ENCODE peak calls at places on chromosome 21, in five cellular contexts. A, H, W, V and P are unnamed samples.
A peak's percentile ranks its signal among the peaks of the same experiment; 100 is the strongest.

GRCh38 chr21:28790335-28790734 is 202.3 kb downstream of the LTN1 start:
- DNase-seq in A (no peak), H (no peak), W (no peak), V (no peak), P (no peak)

GRCh38 chr21:46649356-46649755 is 13.9 kb downstream of the PRMT2 start:
- DNase-seq in A (no peak), H (no peak), W (no peak), V (no peak), P (no peak)

GRCh38 chr21:46171585-46171984 is 12.7 kb downstream of the SPATC1L start:
- DNase-seq in A (no peak), H (no peak), W (no peak), V (no peak), P (no peak)

GRCh38 chr21:33899199-33899598 is 16.4 kb downstream of the ATP5PO start:
- DNase-seq in A (no peak), H (peak; percentile 35), W (no peak), V (no peak), P (no peak)

GRCh38 chr21:45989355-45990048 is 7.9 kb downstream of the COL6A1 start:
- DNase-seq in A (no peak), H (no peak), W (peak; percentile 45), V (no peak), P (peak; percentile 1)

GRCh38 chr21:35381743-35382310 is 332.7 kb upstream of the RUNX1 start:
- DNase-seq in A (no peak), H (no peak), W (no peak), V (no peak), P (no peak)

GRCh38 chr21:34574984-34575529 is 39.9 kb downstream of the RCAN1 start:
- DNase-seq in A (no peak), H (no peak), W (no peak), V (no peak), P (no peak)

GRCh38 chr21:42093991-42094417 is 22.9 kb downstream of the UMODL1 start:
- DNase-seq in A (no peak), H (peak; percentile 96), W (no peak), V (no peak), P (peak; percentile 65)

GRCh38 chr21:28705616-28706015 is 287.1 kb downstream of the LTN1 start:
- DNase-seq in A (no peak), H (peak; percentile 43), W (no peak), V (no peak), P (no peak)

GRCh38 chr21:31235671-31236450 is 108.2 kb downstream of the TIAM1 start:
- DNase-seq in A (no peak), H (peak; percentile 47), W (no peak), V (no peak), P (no peak)

GRCh38 chr21:36310016-36310415 is 10.0 kb upstream of the MORC3 start:
- DNase-seq in A (no peak), H (no peak), W (no peak), V (no peak), P (no peak)

GRCh38 chr21:33543505-33544129 is 779 bp downstream of the SON start:
- DNase-seq in A (no peak), H (no peak), W (peak; percentile 87), V (no peak), P (peak; percentile 67)

GRCh38 chr21:34908424-34909055 is 140.6 kb downstream of the RUNX1 start:
- DNase-seq in A (peak; percentile 70), H (no peak), W (peak; percentile 51), V (no peak), P (no peak)

GRCh38 chr21:35138665-35139381 is 89.7 kb upstream of the RUNX1 start:
- DNase-seq in A (no peak), H (peak; percentile 96), W (no peak), V (no peak), P (no peak)

GRCh38 chr21:15797577-15798363 is 68.0 kb downstream of the USP25 start:
- DNase-seq in A (no peak), H (no peak), W (no peak), V (no peak), P (no peak)

GRCh38 chr21:35163381-35163780 is 114.3 kb upstream of the RUNX1 start:
- DNase-seq in A (no peak), H (peak; percentile 28), W (no peak), V (no peak), P (no peak)

GRCh38 chr21:35641271-35642016 is 418.9 kb downstream of the SETD4 start:
- DNase-seq in A (no peak), H (peak; percentile 28), W (no peak), V (no peak), P (no peak)

GRCh38 chr21:40853956-40854688 is 7.2 kb upstream of the DSCAM start:
- DNase-seq in A (no peak), H (no peak), W (no peak), V (no peak), P (no peak)

GRCh38 chr21:15051652-15052554 is 12.9 kb downstream of the NRIP1 start:
- DNase-seq in A (no peak), H (no peak), W (no peak), V (no peak), P (no peak)

GRCh38 chr21:42518216-42518615 is 4.6 kb downstream of the SLC37A1 start:
- DNase-seq in A (peak; percentile 38), H (peak; percentile 91), W (no peak), V (no peak), P (peak; percentile 53)

GRCh38 chr21:31875424-31876097 is 2.7 kb downstream of the HUNK start:
- DNase-seq in A (no peak), H (no peak), W (no peak), V (peak; percentile 54), P (no peak)

GRCh38 chr21:35528109-35529042 is 479.3 kb upstream of the RUNX1 start:
- DNase-seq in A (no peak), H (no peak), W (peak; percentile 50), V (no peak), P (peak; percentile 42)

GRCh38 chr21:20030390-20030789 is 967.8 kb upstream of the NCAM2 start:
- DNase-seq in A (no peak), H (no peak), W (peak; percentile 57), V (no peak), P (no peak)

GRCh38 chr21:38804617-38805281 is 980 bp upstream of the ETS2 start:
- DNase-seq in A (peak; percentile 84), H (peak; percentile 61), W (peak; percentile 88), V (no peak), P (peak; percentile 83)

GRCh38 chr21:46124926-46125845 is 27.3 kb downstream of the COL6A2 start:
- DNase-seq in A (peak; percentile 32), H (no peak), W (peak; percentile 45), V (no peak), P (peak; percentile 1)

GRCh38 chr21:41419921-41420862 is 5.8 kb upstream of the MX1 start:
- DNase-seq in A (peak; percentile 89), H (peak; percentile 90), W (peak; percentile 82), V (peak; percentile 30), P (peak; percentile 83)

GRCh38 chr21:35259452-35259851 is 210.3 kb upstream of the RUNX1 start:
- DNase-seq in A (peak; percentile 54), H (no peak), W (no peak), V (no peak), P (no peak)

GRCh38 chr21:41016472-41016871 is 151.5 kb upstream of the BACE2 start:
- DNase-seq in A (no peak), H (no peak), W (no peak), V (no peak), P (no peak)

DNA sequence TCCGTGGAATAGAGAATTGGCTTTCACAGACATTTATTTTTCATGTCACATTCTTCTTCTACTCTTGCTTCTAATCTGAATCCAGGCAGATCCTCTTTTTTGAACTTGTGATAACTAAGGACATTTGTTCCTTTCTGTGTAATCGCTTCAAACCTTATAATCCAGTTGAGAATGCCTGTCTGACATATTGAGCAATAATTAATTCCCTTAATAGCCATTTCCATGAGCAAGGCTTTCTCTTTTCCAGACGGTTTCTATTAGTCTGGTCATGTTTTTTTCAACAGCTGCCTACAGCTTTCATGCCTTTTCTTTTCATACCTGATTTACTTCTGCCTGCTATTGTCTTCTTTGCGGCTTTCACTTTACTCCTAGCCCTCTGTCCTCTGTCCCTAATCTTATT is 163.4 kb downstream of the CYYR1 start:
- DNase-seq in A (no peak), H (no peak), W (no peak), V (no peak), P (no peak)
- H3K4me3 ChIP-seq in A (no peak overlapping the region), H (no peak overlapping the region), W (no peak overlapping the region), V (no peak overlapping the region), P (no peak overlapping the region)

DNA sequence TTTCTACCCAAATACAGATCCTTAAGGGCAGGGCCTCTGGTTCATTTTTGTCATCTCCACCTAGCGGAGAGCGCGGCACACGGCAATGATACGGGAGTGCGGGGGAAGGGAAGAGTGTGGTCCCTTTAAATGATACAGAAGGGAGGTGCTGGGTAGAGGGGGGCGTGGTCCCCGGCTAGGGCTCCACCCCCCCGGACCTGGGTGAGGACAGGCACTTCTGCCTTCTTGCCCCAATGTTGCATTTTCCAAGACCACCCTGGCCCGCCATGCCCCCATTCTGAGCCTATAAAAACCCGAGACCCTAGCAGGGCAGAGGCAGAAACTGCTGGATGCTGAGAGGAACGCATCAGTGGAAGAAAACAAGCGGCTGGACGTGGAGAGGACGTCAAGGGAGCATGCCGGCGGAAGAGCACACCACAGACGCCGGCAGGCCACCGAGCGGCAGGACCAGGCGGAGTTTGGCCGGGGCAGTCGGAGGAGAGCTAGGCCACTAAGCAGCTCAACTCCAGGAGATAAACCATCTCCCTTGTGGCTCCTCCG is 30.0 kb downstream of the LRRC3 start:
- DNase-seq in A (peak; percentile 92), H (peak; percentile 6), W (peak; percentile 74), V (no peak), P (no peak)
- H3K4me3 ChIP-seq in A (no peak overlapping the region), H (peak overlapping the region; percentile 8), W (peak overlapping the region; percentile 15), V (no peak overlapping the region), P (no peak overlapping the region)

GRCh38 chr21:17783003-17783402 is 36.2 kb downstream of the C21orf91 start:
- DNase-seq in A (no peak), H (no peak), W (no peak), V (no peak), P (no peak)

GRCh38 chr21:17786219-17787181 is 32.7 kb downstream of the C21orf91 start:
- DNase-seq in A (no peak), H (no peak), W (no peak), V (no peak), P (no peak)

GRCh38 chr21:17784604-17785402 is 34.4 kb downstream of the C21orf91 start:
- DNase-seq in A (no peak), H (peak; percentile 56), W (no peak), V (no peak), P (no peak)

GRCh38 chr21:17783816-17784598 is 35.1 kb downstream of the C21orf91 start:
- DNase-seq in A (no peak), H (no peak), W (no peak), V (no peak), P (no peak)

GRCh38 chr21:17785403-17785788 is 33.8 kb downstream of the C21orf91 start:
- DNase-seq in A (no peak), H (no peak), W (no peak), V (no peak), P (no peak)
- H3K4me3 ChIP-seq in A (no peak overlapping the region), H (no peak overlapping the region), W (no peak overlapping the region), V (no peak overlapping the region), P (no peak overlapping the region)

GRCh38 chr21:37537391-37537996 is 170.9 kb downstream of the DYRK1A start:
- DNase-seq in A (no peak), H (no peak), W (no peak), V (no peak), P (no peak)

GRCh38 chr21:37535672-37536071 is 169.1 kb downstream of the DYRK1A start:
- DNase-seq in A (no peak), H (no peak), W (no peak), V (no peak), P (no peak)

GRCh38 chr21:37536616-37537278 is 170.2 kb downstream of the DYRK1A start:
- DNase-seq in A (peak; percentile 66), H (no peak), W (no peak), V (no peak), P (no peak)

GRCh38 chr21:37542512-37542911 is 175.9 kb downstream of the DYRK1A start:
- DNase-seq in A (no peak), H (no peak), W (no peak), V (no peak), P (no peak)

GRCh38 chr21:37538971-37539590 is 172.5 kb downstream of the DYRK1A start:
- DNase-seq in A (no peak), H (no peak), W (no peak), V (no peak), P (no peak)
- H3K4me3 ChIP-seq in A (no peak overlapping the region), H (no peak overlapping the region), W (no peak overlapping the region), V (no peak overlapping the region), P (no peak overlapping the region)